ENCODE peak calls at places on chromosomes 16 and 17, in four cellular contexts. F is AG04450, K is cardiac fibroblast, M is stomach. L is an unnamed sample.

GRCh38 chr17:47862621-47863440 is 11.9 kb upstream of the SP6 start:
- DNase-seq in F (peak), K (peak), M (no peak), L (no peak)

GRCh38 chr17:46805771-46806170 is 12.7 kb downstream of the WNT3 start:
- DNase-seq in F (no peak), K (no peak), M (no peak), L (no peak)

GRCh38 chr17:40857535-40857934 is 9.5 kb downstream of the KRT12 start:
- DNase-seq in F (no peak), K (peak), M (no peak), L (no peak)

GRCh38 chr17:19646788-19647696 is 1.5 kb upstream of the ALDH3A2 start:
- DNase-seq in F (no peak), K (peak), M (no peak), L (peak)

GRCh38 chr17:79956853-79957252 is 78.8 kb downstream of the TBC1D16 start:
- DNase-seq in F (no peak), K (no peak), M (no peak), L (no peak)

GRCh38 chr16:57196276-57196675 is 10.1 kb downstream of the RSPRY1 start:
- DNase-seq in F (no peak), K (no peak), M (no peak), L (peak)

GRCh38 chr17:77437017-77437416 is 296.2 kb downstream of the SEC14L1 start:
- DNase-seq in F (peak), K (peak), M (no peak), L (no peak)

GRCh38 chr16:85570213-85570734 is 42.8 kb upstream of the GSE1 start:
- DNase-seq in F (no peak), K (no peak), M (peak), L (peak)

GRCh38 chr16:28989363-28989762 is 4.5 kb downstream of the LAT start:
- DNase-seq in F (no peak), K (no peak), M (no peak), L (no peak)

GRCh38 chr16:50102046-50102756 is 36.4 kb downstream of the HEATR3 start:
- DNase-seq in F (peak), K (no peak), M (no peak), L (no peak)

GRCh38 chr16:50099957-50100648 is 34.3 kb downstream of the HEATR3 start:
- DNase-seq in F (no peak), K (no peak), M (no peak), L (no peak)

DNA sequence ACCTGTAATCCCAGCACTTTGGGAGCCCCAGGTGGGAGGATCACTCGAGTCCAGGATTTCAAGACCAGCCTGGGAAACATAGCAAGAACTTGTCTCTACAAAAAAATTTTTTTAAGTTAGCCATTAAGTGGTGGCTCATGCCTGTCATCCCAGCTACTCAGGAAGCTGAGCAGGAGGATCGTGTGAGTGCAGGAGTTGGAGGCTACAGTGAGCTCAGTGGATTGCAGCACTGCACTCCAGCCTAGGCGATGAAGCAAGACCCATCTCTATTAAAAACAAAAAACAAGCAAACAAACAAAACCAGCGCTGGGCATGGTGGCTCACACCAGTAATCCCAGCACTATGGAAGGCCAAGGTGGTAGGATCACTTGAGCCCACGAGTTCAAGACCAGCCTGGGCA is 38.0 kb downstream of the HEATR3 start:
- DNase-seq in F (no peak), K (peak), M (no peak), L (no peak)
- H3K4me3 ChIP-seq in F (no peak), K (no peak), M (no peak), L (no peak)

GRCh38 chr17:6648181-6648580 is 3.2 kb downstream of the MED31 start:
- DNase-seq in F (no peak), K (peak), M (no peak), L (no peak)
- TF ChIP-seq CTCF in F (no peak), K (peak), M (no peak), L (no peak)

GRCh38 chr17:17820457-17821158 is 16.2 kb downstream of the SREBF1 start:
- DNase-seq in F (no peak), K (no peak), M (no peak), L (no peak)
- H3K4me3 ChIP-seq in F (no peak), K (no peak), M (no peak), L (no peak)

GRCh38 chr17:8186787-8187516 is 3.0 kb downstream of the BORCS6 start:
- DNase-seq in F (peak), K (peak), M (peak), L (peak)
- TF ChIP-seq CTCF in F (peak), K (peak), M (peak), L (peak)

GRCh38 chr16:17747357-17747756 is 276.6 kb upstream of the XYLT1 start:
- DNase-seq in F (no peak), K (no peak), M (no peak), L (no peak)

GRCh38 chr16:17743158-17743557 is 272.4 kb upstream of the XYLT1 start:
- DNase-seq in F (no peak), K (no peak), M (no peak), L (no peak)

GRCh38 chr16:17748005-17748719 is 277.4 kb upstream of the XYLT1 start:
- DNase-seq in F (no peak), K (no peak), M (no peak), L (no peak)

GRCh38 chr16:17743578-17743977 is 272.8 kb upstream of the XYLT1 start:
- DNase-seq in F (no peak), K (no peak), M (no peak), L (no peak)

DNA sequence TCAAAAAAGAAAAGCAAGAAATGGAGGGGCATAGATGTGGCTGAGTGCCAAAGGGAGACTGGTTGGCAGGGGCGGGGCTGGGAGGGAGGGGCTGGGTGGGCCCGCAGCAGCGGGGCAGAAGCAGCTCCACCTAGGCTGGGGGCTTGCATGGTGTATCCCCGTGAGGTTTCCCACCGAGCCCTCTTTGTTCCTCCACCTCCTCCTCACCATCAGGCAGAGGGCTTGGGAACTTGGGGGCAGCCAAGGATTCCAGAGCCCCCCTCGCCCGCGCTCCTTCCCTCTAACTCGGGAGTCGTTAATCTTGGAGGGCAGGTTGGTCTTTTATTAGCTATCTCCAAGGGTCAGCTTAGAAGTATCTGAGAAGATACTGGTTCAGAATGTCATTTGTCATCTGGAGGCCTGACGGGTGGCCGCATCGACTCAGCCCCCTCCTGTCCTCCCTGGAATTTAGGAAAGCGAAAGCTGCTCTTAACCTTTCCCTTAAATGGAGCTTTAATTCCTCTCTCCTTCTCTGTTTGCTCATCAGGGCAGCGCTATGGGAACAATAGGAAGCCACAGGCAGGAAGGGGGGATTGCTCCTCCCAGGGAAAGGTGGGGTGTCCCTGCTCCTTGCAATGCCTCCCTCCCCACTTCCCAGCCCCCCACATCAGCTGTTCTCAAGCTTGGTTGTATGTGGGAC is 274.3 kb upstream of the XYLT1 start:
- DNase-seq in F (no peak), K (no peak), M (no peak), L (no peak)
- H3K4me3 ChIP-seq in F (peak), K (no peak), M (peak), L (no peak)

DNA sequence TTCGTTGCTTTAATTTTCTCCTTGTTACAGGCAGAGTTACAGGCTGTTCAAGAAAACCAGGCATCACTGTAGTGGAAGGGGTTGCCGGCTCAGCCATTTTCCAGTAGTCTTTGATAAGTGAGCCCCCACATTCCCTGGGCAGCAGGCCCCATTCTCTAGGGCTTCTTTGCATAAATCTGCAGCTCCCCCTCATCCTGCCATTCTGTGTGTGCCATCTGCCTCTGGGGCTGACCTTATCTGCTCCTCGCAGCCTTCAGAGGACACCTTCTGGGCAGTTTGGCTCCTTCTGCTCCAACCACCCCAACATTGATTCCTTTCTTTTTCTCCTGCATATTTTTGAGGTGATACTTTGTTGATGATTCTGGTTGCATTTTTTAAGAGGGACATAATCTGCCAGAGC is 17.0 kb downstream of the RND2 start:
- DNase-seq in F (no peak), K (no peak), M (no peak), L (no peak)
- TF ChIP-seq CTCF in F (no peak), K (no peak), M (no peak), L (no peak)

DNA sequence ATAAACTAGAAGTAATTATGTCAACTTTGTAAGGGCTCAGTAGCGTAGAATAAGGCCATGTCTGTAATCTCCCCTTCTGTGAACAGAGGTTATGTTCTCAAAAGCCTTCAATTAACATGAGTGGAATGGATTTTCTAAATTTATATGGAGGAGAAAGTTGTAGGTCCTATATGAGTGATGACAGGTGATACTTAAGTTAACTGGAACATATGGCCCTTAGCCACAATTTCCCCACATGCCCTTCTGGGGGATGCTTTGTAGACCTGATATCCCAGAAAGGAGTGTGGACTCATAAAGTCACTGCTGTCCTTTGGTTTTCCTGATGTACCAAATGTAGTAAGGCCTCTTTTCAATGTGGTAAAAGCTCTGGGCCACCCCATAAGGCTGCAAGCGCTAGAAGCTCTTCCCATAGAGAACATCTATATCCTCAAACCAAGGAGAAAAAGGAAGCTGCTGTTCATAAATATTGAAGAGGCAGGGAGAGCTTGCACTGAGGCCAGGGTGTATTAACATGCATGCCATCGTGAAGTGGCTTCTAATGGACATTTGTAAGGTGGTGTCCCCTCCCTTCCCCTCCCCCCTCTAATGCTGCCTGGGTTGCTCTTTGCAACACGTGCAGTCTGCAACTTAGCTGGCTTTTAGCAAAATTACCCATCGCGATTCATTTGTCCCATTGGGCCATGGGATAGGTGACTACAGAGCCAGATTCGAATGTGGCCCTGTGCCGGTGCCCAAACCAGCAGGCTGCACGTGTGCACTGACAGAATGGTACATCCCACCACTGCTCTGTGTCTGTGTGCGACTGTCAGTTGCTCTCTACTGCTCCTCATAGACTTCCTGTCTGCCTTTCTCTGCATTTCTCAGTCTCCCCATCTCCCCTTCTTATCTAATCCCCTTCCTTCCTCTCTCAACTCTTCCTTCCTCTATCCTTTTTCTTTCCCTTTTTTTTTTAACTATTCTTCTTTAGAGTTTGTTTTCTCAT is 269.0 kb downstream of the WWOX start:
- DNase-seq in F (no peak), K (no peak), M (no peak), L (no peak)
- H3K4me3 ChIP-seq in F (no peak), K (no peak), M (no peak), L (no peak)

DNA sequence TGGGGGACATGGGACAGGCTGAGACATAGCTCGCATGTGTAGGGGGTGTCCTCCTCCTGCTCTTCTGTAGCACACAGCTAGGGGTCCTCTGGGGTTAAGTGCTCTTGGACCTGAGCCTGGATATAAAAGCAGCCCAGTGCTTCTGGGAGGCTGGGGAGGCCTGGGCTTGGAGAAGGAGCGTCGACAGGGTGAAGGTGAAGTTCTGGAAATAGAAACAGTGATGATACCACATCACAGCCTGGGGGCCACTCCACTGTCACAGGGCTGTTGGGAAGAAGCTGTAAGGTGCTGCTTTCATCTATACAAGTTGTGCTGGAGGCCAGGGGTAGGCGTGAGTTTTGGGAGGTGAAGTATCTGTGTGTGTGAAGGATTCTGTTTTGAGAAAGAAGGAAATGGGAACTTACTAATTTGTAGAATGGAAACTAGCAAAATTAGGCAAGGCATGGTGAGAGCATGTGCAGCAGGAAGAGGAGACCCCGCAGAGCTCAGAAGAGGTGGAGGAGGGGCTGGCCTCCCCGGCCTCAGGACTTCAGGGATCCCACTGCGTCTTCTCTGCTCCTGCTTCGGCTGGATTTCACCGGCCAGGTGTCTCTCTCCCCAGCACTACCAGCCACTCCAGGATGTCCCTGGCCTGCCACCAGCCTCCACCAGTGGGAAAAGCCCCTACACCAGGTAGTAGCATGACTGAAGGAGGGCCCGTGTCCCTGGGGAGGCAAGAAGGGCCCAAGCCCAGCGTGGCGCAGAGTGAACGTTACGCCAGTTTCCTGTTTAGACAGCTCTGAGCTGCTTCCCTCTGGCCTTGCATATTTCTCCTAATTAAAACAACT is 19.4 kb downstream of the PLCG2 start:
- DNase-seq in F (no peak), K (no peak), M (no peak), L (no peak)
- TF ChIP-seq CTCF in F (no peak), K (no peak), M (no peak), L (no peak)

DNA sequence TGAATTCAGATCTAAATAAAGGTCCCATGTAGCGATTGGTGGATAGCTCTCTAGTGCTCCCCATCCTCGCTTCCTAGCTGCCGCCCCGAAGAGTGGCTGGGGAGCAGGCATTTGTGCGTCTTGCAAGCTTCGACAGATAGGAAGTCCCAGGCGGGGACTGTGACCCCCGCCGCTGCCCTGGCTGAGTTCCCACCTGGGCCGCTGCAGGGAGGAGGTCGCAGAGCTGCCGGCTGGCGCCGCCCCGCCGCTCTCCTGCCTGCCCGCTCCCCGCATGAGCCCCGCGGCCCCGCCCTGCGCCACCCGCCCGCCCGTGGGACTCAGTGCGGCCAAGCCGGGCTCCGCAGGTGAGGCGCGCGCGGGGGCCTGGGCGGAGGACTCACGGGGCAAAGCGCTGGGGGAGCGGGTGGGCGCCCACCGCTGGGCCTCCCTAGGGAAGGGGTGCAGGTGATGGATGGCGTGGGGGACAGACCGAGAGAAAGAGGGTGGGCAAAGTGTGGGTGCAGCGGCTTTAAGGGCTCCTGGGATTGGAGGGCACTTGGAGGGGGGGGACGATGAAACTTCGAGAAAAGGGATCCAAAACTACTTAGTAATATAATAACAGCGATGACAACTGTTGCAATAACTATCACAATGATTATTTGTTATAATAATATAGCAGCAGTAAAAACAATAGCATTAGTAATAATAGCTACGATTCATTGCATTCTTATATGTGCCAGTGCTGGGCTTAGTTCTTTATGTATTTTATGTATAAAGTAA is at the start of gene OTOA:
- DNase-seq in F (no peak), K (no peak), M (no peak), L (peak)
- H3K4me3 ChIP-seq in F (no peak), K (peak), M (peak), L (no peak)